ENCODE peak calls at places on chromosomes 1 and 21, in eight cellular contexts. One of them, this sample, is unnamed.

GRCh38 chr1:25795955-25796806 is 3.8 kb upstream of the SELENON start:
- DNase-seq in HCT116: no peak
- DNase-seq in OCI-LY7: no peak
- DNase-seq in MM.1S: no peak
- DNase-seq in fibroblast of lung: no peak
- DNase-seq in GM23338: no peak
- DNase-seq in osteoblast: no peak
- DNase-seq in endothelial cell of umbilical vein: no peak
- DNase-seq in this sample: no peak

GRCh38 chr1:86318431-86318830 is 77.7 kb downstream of the ODF2L start:
- DNase-seq in GM23338: no peak
- DNase-seq in endothelial cell of umbilical vein: no peak
- DNase-seq in osteoblast: no peak
- DNase-seq in fibroblast of lung: no peak
- DNase-seq in MM.1S: no peak
- DNase-seq in OCI-LY7: no peak
- DNase-seq in HCT116: no peak
- DNase-seq in this sample: no peak

GRCh38 chr1:228748431-228748830 is 13.2 kb downstream of the RHOU start:
- DNase-seq in fibroblast of lung: no peak
- DNase-seq in GM23338: no peak
- DNase-seq in HCT116: no peak
- DNase-seq in OCI-LY7: no peak
- DNase-seq in endothelial cell of umbilical vein: no peak
- DNase-seq in osteoblast: no peak
- DNase-seq in MM.1S: no peak
- DNase-seq in this sample: no peak

GRCh38 chr1:96365596-96365995 is 356.0 kb upstream of the PTBP2 start:
- DNase-seq in osteoblast: no peak
- DNase-seq in GM23338: no peak
- DNase-seq in MM.1S: no peak
- DNase-seq in endothelial cell of umbilical vein: no peak
- DNase-seq in OCI-LY7: no peak
- DNase-seq in fibroblast of lung: peak; percentile 57
- DNase-seq in HCT116: no peak
- DNase-seq in this sample: no peak

GRCh38 chr1:204468766-204469302 is 25.8 kb downstream of the PIK3C2B start:
- DNase-seq in MM.1S: no peak
- DNase-seq in fibroblast of lung: no peak
- DNase-seq in HCT116: no peak
- DNase-seq in GM23338: no peak
- DNase-seq in endothelial cell of umbilical vein: no peak
- DNase-seq in OCI-LY7: no peak
- DNase-seq in osteoblast: no peak
- DNase-seq in this sample: no peak

GRCh38 chr1:147613506-147613905 is 56.8 kb downstream of the ACP6 start:
- DNase-seq in endothelial cell of umbilical vein: no peak
- DNase-seq in OCI-LY7: no peak
- DNase-seq in fibroblast of lung: peak; percentile 24
- DNase-seq in HCT116: no peak
- DNase-seq in GM23338: no peak
- DNase-seq in osteoblast: no peak
- DNase-seq in MM.1S: no peak
- DNase-seq in this sample: no peak

GRCh38 chr21:42837421-42838211 is 41.7 kb downstream of the WDR4 start:
- DNase-seq in MM.1S: no peak
- DNase-seq in fibroblast of lung: no peak
- DNase-seq in OCI-LY7: no peak
- DNase-seq in osteoblast: peak; percentile 38
- DNase-seq in endothelial cell of umbilical vein: no peak
- DNase-seq in GM23338: peak; percentile 52
- DNase-seq in HCT116: no peak
- DNase-seq in this sample: no peak

GRCh38 chr1:201310251-201310985 is 27.1 kb downstream of the PKP1 start:
- DNase-seq in MM.1S: no peak
- DNase-seq in OCI-LY7: no peak
- DNase-seq in osteoblast: no peak
- DNase-seq in endothelial cell of umbilical vein: peak; percentile 20
- DNase-seq in fibroblast of lung: no peak
- DNase-seq in HCT116: no peak
- DNase-seq in GM23338: no peak
- DNase-seq in this sample: no peak

GRCh38 chr21:37917612-37918011 is 1.4 kb upstream of the KCNJ6 start:
- DNase-seq in osteoblast: peak; percentile 76
- DNase-seq in MM.1S: no peak
- DNase-seq in GM23338: no peak
- DNase-seq in endothelial cell of umbilical vein: no peak
- DNase-seq in HCT116: no peak
- DNase-seq in fibroblast of lung: peak; percentile 42
- DNase-seq in OCI-LY7: no peak
- DNase-seq in this sample: no peak

GRCh38 chr1:24309762-24310485 is 9.2 kb upstream of the GRHL3 start:
- DNase-seq in GM23338: no peak
- DNase-seq in endothelial cell of umbilical vein: no peak
- DNase-seq in MM.1S: no peak
- DNase-seq in OCI-LY7: no peak
- DNase-seq in fibroblast of lung: peak; percentile 55
- DNase-seq in osteoblast: peak; percentile 59
- DNase-seq in HCT116: no peak
- DNase-seq in this sample: no peak

GRCh38 chr1:43774359-43774758 is 67.0 kb downstream of the ST3GAL3 start:
- DNase-seq in endothelial cell of umbilical vein: no peak
- DNase-seq in HCT116: no peak
- DNase-seq in MM.1S: no peak
- DNase-seq in fibroblast of lung: peak; percentile 68
- DNase-seq in osteoblast: peak; percentile 82
- DNase-seq in GM23338: no peak
- DNase-seq in OCI-LY7: no peak
- DNase-seq in this sample: peak; percentile 58

GRCh38 chr1:96236156-96236739 is 485.3 kb upstream of the PTBP2 start:
- DNase-seq in endothelial cell of umbilical vein: peak; percentile 80
- DNase-seq in fibroblast of lung: peak; percentile 56
- DNase-seq in MM.1S: peak; percentile 15
- DNase-seq in HCT116: peak; percentile 43
- DNase-seq in GM23338: peak; percentile 77
- DNase-seq in OCI-LY7: peak; percentile 39
- DNase-seq in osteoblast: peak; percentile 37
- DNase-seq in this sample: no peak

GRCh38 chr1:99943238-99943794 is 26.5 kb upstream of the SLC35A3 start:
- DNase-seq in OCI-LY7: no peak
- DNase-seq in osteoblast: no peak
- DNase-seq in MM.1S: no peak
- DNase-seq in fibroblast of lung: peak; percentile 75
- DNase-seq in HCT116: no peak
- DNase-seq in GM23338: no peak
- DNase-seq in endothelial cell of umbilical vein: no peak
- DNase-seq in this sample: peak; percentile 47

GRCh38 chr1:888297-888696 is 35.4 kb upstream of the SAMD11 start:
- DNase-seq in MM.1S: no peak
- DNase-seq in GM23338: no peak
- DNase-seq in osteoblast: no peak
- DNase-seq in endothelial cell of umbilical vein: no peak
- DNase-seq in OCI-LY7: no peak
- DNase-seq in HCT116: no peak
- DNase-seq in fibroblast of lung: no peak
- DNase-seq in this sample: no peak

GRCh38 chr1:208228026-208228425 is 16.2 kb downstream of the PLXNA2 start:
- DNase-seq in fibroblast of lung: no peak
- DNase-seq in GM23338: no peak
- DNase-seq in osteoblast: no peak
- DNase-seq in MM.1S: no peak
- DNase-seq in endothelial cell of umbilical vein: no peak
- DNase-seq in HCT116: no peak
- DNase-seq in OCI-LY7: no peak
- DNase-seq in this sample: no peak

GRCh38 chr1:11045428-11046269 is 1.4 kb downstream of the MASP2 start:
- DNase-seq in fibroblast of lung: no peak
- DNase-seq in osteoblast: peak; percentile 66
- DNase-seq in HCT116: no peak
- DNase-seq in MM.1S: no peak
- DNase-seq in OCI-LY7: no peak
- DNase-seq in endothelial cell of umbilical vein: no peak
- DNase-seq in GM23338: peak; percentile 91
- DNase-seq in this sample: no peak

GRCh38 chr21:46661211-46661625 is 25.7 kb downstream of the PRMT2 start:
- DNase-seq in OCI-LY7: peak; percentile 55
- DNase-seq in GM23338: peak; percentile 89
- DNase-seq in fibroblast of lung: peak; percentile 80
- DNase-seq in endothelial cell of umbilical vein: peak; percentile 32
- DNase-seq in HCT116: no peak
- DNase-seq in MM.1S: peak; percentile 70
- DNase-seq in osteoblast: peak; percentile 99
- DNase-seq in this sample: no peak

GRCh38 chr1:226417830-226418546 is 10.1 kb upstream of the PARP1 start:
- DNase-seq in osteoblast: no peak
- DNase-seq in MM.1S: no peak
- DNase-seq in GM23338: no peak
- DNase-seq in endothelial cell of umbilical vein: no peak
- DNase-seq in fibroblast of lung: no peak
- DNase-seq in HCT116: no peak
- DNase-seq in OCI-LY7: no peak
- DNase-seq in this sample: no peak

GRCh38 chr1:8752921-8753713 is 64.3 kb downstream of the RERE start:
- DNase-seq in MM.1S: no peak
- DNase-seq in GM23338: no peak
- DNase-seq in fibroblast of lung: no peak
- DNase-seq in OCI-LY7: no peak
- DNase-seq in endothelial cell of umbilical vein: no peak
- DNase-seq in osteoblast: peak; percentile 77
- DNase-seq in HCT116: no peak
- DNase-seq in this sample: no peak

GRCh38 chr1:170377011-170377410 is 155.0 kb upstream of the GORAB start:
- DNase-seq in OCI-LY7: no peak
- DNase-seq in fibroblast of lung: no peak
- DNase-seq in GM23338: no peak
- DNase-seq in MM.1S: no peak
- DNase-seq in endothelial cell of umbilical vein: no peak
- DNase-seq in osteoblast: peak; percentile 27
- DNase-seq in HCT116: no peak
- DNase-seq in this sample: no peak

GRCh38 chr1:243890576-243890975 is 40.5 kb upstream of the AKT3 start:
- DNase-seq in OCI-LY7: no peak
- DNase-seq in HCT116: no peak
- DNase-seq in endothelial cell of umbilical vein: no peak
- DNase-seq in GM23338: no peak
- DNase-seq in MM.1S: no peak
- DNase-seq in osteoblast: peak; percentile 66
- DNase-seq in fibroblast of lung: peak; percentile 78
- DNase-seq in this sample: no peak

GRCh38 chr1:110948038-110948810 is 15.5 kb downstream of the LRIF1 start:
- DNase-seq in osteoblast: no peak
- DNase-seq in OCI-LY7: no peak
- DNase-seq in fibroblast of lung: peak; percentile 45
- DNase-seq in MM.1S: no peak
- DNase-seq in endothelial cell of umbilical vein: no peak
- DNase-seq in GM23338: no peak
- DNase-seq in HCT116: no peak
- DNase-seq in this sample: no peak

GRCh38 chr1:42931911-42932422 is 26.7 kb downstream of the SLC2A1 start:
- DNase-seq in fibroblast of lung: no peak
- DNase-seq in osteoblast: no peak
- DNase-seq in OCI-LY7: peak; percentile 86
- DNase-seq in endothelial cell of umbilical vein: no peak
- DNase-seq in MM.1S: peak; percentile 24
- DNase-seq in GM23338: peak; percentile 30
- DNase-seq in HCT116: no peak
- DNase-seq in this sample: peak; percentile 86

GRCh38 chr1:8718878-8719361 is 98.5 kb downstream of the RERE start:
- DNase-seq in OCI-LY7: no peak
- DNase-seq in endothelial cell of umbilical vein: peak; percentile 16
- DNase-seq in osteoblast: no peak
- DNase-seq in fibroblast of lung: no peak
- DNase-seq in MM.1S: no peak
- DNase-seq in GM23338: peak; percentile 70
- DNase-seq in HCT116: no peak
- DNase-seq in this sample: no peak

DNA sequence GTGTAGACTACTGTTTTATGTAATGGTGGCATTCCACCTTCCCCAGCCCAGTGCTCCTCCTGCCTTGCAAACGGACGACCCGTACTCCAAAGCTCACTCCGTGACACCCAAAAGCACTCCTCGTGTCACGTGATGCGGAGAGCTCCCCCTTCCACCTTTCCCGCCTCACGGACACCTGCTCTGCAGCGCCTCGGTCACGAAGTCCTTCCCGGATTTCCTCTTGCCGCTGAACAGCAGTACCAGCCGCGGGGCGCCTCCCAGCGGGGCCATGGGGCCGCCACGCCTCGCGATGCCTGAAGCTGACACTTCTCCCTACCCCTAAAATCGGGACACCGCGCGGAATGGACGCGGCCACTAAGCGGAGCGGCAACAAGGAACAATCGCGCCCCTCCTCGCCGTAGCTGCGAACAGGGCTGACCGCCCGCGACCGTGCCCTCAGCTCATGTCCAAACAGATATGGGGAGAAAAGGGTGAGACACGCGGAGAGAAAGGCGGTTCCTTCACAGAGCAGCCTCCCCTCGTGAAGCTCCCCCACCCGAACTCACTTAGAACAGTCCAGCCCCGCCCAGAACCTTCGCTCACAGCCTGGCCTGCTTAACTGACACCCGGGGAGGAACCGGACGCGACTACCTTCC is at the start of gene PMVK:
- DNase-seq in GM23338: peak; percentile 98
- DNase-seq in HCT116: peak; percentile 96
- DNase-seq in MM.1S: peak; percentile 100
- DNase-seq in osteoblast: peak; percentile 98
- DNase-seq in fibroblast of lung: peak; percentile 96
- DNase-seq in endothelial cell of umbilical vein: peak; percentile 94
- DNase-seq in OCI-LY7: peak; percentile 97
- DNase-seq in this sample: peak; percentile 87
- TF ChIP-seq CTCF in GM23338: no peak
- TF ChIP-seq CTCF in HCT116: peak; percentile 17
- TF ChIP-seq CTCF in MM.1S: peak; percentile 60
- TF ChIP-seq CTCF in osteoblast: peak; percentile 18
- TF ChIP-seq CTCF in fibroblast of lung: peak; percentile 15
- TF ChIP-seq CTCF in endothelial cell of umbilical vein: peak; percentile 36
- TF ChIP-seq CTCF in OCI-LY7: peak; percentile 74
- TF ChIP-seq CTCF in this sample: peak; percentile 42

GRCh38 chr1:183027791-183028190 is 4.6 kb downstream of the LAMC1 start:
- DNase-seq in GM23338: no peak
- DNase-seq in endothelial cell of umbilical vein: no peak
- DNase-seq in HCT116: no peak
- DNase-seq in MM.1S: no peak
- DNase-seq in fibroblast of lung: peak; percentile 21
- DNase-seq in osteoblast: no peak
- DNase-seq in OCI-LY7: peak; percentile 31
- DNase-seq in this sample: no peak
- H3K79me2 ChIP-seq in GM23338: peaks cover 84% of the 10 kb centered on the region
- H3K79me2 ChIP-seq in endothelial cell of umbilical vein: peaks cover 94% of the 10 kb centered on the region
- H3K79me2 ChIP-seq in HCT116: peaks cover 76% of the 10 kb centered on the region
- H3K79me2 ChIP-seq in MM.1S: no peaks in the 10 kb centered on the region
- H3K79me2 ChIP-seq in fibroblast of lung: peaks cover 93% of the 10 kb centered on the region
- H3K79me2 ChIP-seq in osteoblast: peaks cover 94% of the 10 kb centered on the region
- H3K79me2 ChIP-seq in OCI-LY7: peaks cover 61% of the 10 kb centered on the region
- H3K79me2 ChIP-seq in this sample: peaks cover 88% of the 10 kb centered on the region

GRCh38 chr21:26844258-26845065 is 747 bp downstream of the ADAMTS1 start:
- DNase-seq in MM.1S: peak; percentile 45
- DNase-seq in osteoblast: peak; percentile 29
- DNase-seq in GM23338: peak; percentile 60
- DNase-seq in OCI-LY7: no peak
- DNase-seq in endothelial cell of umbilical vein: peak; percentile 51
- DNase-seq in HCT116: no peak
- DNase-seq in fibroblast of lung: peak; percentile 56
- DNase-seq in this sample: no peak
- TF ChIP-seq CTCF in MM.1S: peak; percentile 3
- TF ChIP-seq CTCF in osteoblast: no peak
- TF ChIP-seq CTCF in GM23338: peak; percentile 6
- TF ChIP-seq CTCF in OCI-LY7: no peak
- TF ChIP-seq CTCF in endothelial cell of umbilical vein: peak; percentile 25
- TF ChIP-seq CTCF in HCT116: no peak
- TF ChIP-seq CTCF in fibroblast of lung: peak; percentile 14
- TF ChIP-seq CTCF in this sample: no peak

GRCh38 chr21:43939443-43940328 is 72.4 kb upstream of the TRAPPC10 start:
- DNase-seq in HCT116: no peak
- DNase-seq in osteoblast: no peak
- DNase-seq in MM.1S: no peak
- DNase-seq in endothelial cell of umbilical vein: no peak
- DNase-seq in OCI-LY7: no peak
- DNase-seq in fibroblast of lung: no peak
- DNase-seq in GM23338: no peak
- DNase-seq in this sample: no peak
- H3K79me2 ChIP-seq in HCT116: peaks cover 2% of the 10 kb centered on the region
- H3K79me2 ChIP-seq in osteoblast: peaks cover 34% of the 10 kb centered on the region
- H3K79me2 ChIP-seq in MM.1S: peaks cover 87% of the 10 kb centered on the region
- H3K79me2 ChIP-seq in endothelial cell of umbilical vein: peaks cover 8% of the 10 kb centered on the region
- H3K79me2 ChIP-seq in OCI-LY7: no peaks in the 10 kb centered on the region
- H3K79me2 ChIP-seq in fibroblast of lung: peaks cover 1% of the 10 kb centered on the region
- H3K79me2 ChIP-seq in GM23338: no peaks in the 10 kb centered on the region
- H3K79me2 ChIP-seq in this sample: no peaks in the 10 kb centered on the region